ENCODE peak calls at places on chromosome 4, in ten cellular contexts. G is adrenal gland; M is uterus; W is GM23338; N is tibial artery; U is sigmoid colon; V is ovary; D is right lobe of liver; L is CD8-positive, alpha-beta T cell; J is CD8-positive, alpha-beta memory T cell. Z is an unnamed sample.

GRCh38 chr4:34972189-34972588 is 1272.1 kb downstream of the ARAP2 start:
- DNase-seq in J (no peak), L (no peak), D (no peak), W (no peak), V (no peak), M (no peak), U (no peak), G (no peak), N (no peak), Z (no peak)

GRCh38 chr4:81675785-81676427 is 204.2 kb upstream of the RASGEF1B start:
- DNase-seq in V (peak; percentile 12), L (no peak), U (peak; percentile 76), J (no peak), D (no peak), G (no peak), M (peak; percentile 61), W (no peak), N (peak; percentile 66), Z (no peak)

GRCh38 chr4:109648266-109648996 is 54.8 kb downstream of the CASP6 start:
- DNase-seq in L (no peak), W (no peak), J (no peak), M (no peak), G (no peak), N (no peak), V (no peak), D (no peak), U (no peak), Z (no peak)

GRCh38 chr4:188428935-188429334 is 289.7 kb downstream of the TRIML1 start:
- DNase-seq in W (peak; percentile 77), J (no peak), L (no peak), G (no peak), N (no peak), D (no peak), M (no peak), U (no peak), V (no peak), Z (peak; percentile 16)

GRCh38 chr4:17463606-17464005 is 48.3 kb downstream of the QDPR start:
- DNase-seq in L (no peak), M (no peak), V (no peak), D (no peak), W (no peak), G (no peak), U (no peak), N (no peak), J (no peak), Z (no peak)

GRCh38 chr4:132123870-132124623 is 1025.0 kb upstream of the PCDH10 start:
- DNase-seq in J (no peak), W (peak; percentile 59), G (no peak), D (no peak), U (no peak), L (no peak), M (no peak), V (no peak), N (no peak), Z (peak; percentile 18)

GRCh38 chr4:74117024-74117534 is 18.1 kb upstream of the CXCL2 start:
- DNase-seq in L (no peak), U (peak; percentile 88), D (peak; percentile 69), W (no peak), G (peak; percentile 91), V (no peak), J (no peak), N (peak; percentile 81), M (peak; percentile 60), Z (no peak)

GRCh38 chr4:143581331-143581961 is 67.9 kb downstream of the SMARCA5 start:
- DNase-seq in J (no peak), G (no peak), N (no peak), V (no peak), U (no peak), L (no peak), M (no peak), W (peak; percentile 35), D (no peak), Z (no peak)

GRCh38 chr4:24594887-24595286 is 10.5 kb upstream of the DHX15 start:
- DNase-seq in L (no peak), M (no peak), U (no peak), D (no peak), J (no peak), N (no peak), W (no peak), G (no peak), V (no peak), Z (no peak)

GRCh38 chr4:123452585-123452984 is 56.0 kb downstream of the SPRY1 start:
- DNase-seq in U (peak; percentile 76), J (no peak), W (no peak), G (peak; percentile 89), V (no peak), N (no peak), D (no peak), M (peak; percentile 22), L (no peak), Z (no peak)

GRCh38 chr4:123455360-123455759 is 58.8 kb downstream of the SPRY1 start:
- DNase-seq in V (no peak), L (no peak), J (no peak), W (no peak), D (no peak), N (no peak), M (no peak), U (no peak), G (no peak), Z (no peak)

GRCh38 chr4:123450393-123450792 is 53.8 kb downstream of the SPRY1 start:
- DNase-seq in D (no peak), J (no peak), N (no peak), W (no peak), U (no peak), V (no peak), M (no peak), G (no peak), L (no peak), Z (no peak)

GRCh38 chr4:123449780-123450179 is 53.2 kb downstream of the SPRY1 start:
- DNase-seq in M (no peak), L (no peak), N (no peak), J (no peak), W (no peak), G (no peak), V (no peak), D (no peak), U (no peak), Z (peak; percentile 39)

DNA sequence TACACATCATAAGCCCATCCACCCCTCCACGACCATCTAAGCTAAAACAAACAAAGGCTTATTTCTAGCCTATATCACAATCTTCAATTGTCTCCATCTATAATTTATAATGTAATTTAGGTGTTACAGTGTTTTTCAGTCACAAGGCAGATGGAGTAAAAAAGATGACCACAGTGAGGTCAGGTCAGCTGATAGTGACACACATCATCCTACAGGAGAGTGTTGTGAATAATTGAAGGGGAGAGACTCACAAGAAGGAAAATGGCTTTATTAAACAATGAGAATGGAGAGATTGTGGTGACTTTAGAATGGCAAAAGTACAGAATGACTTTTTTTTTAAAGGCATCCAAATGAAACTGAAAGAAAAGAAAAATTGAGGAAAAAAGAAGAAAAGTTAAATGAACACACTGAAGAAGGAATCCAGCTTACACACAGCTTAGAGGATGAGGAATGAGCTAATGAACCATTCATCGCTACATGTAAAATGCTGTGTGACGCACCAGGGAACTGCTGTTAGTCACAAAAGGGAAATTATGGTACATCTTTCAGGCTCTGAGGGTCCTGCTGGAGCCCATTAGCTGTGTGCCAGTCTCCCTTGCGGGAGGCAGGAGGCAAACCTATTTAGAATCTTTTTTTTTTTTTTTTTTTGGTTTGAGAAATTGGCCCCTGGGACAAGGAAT is 56.6 kb downstream of the SPRY1 start:
- DNase-seq in G (no peak), J (no peak), U (no peak), V (no peak), L (no peak), D (no peak), N (no peak), W (no peak), M (no peak), Z (no peak)
- H3K4me1 ChIP-seq in G (no peaks in the 10 kb centered on the region), J (no peaks in the 10 kb centered on the region), U (no peaks in the 10 kb centered on the region), V (no peaks in the 10 kb centered on the region), L (peaks cover 9% of the 10 kb centered on the region), D (no peaks in the 10 kb centered on the region), N (no peaks in the 10 kb centered on the region), W (peaks cover 4% of the 10 kb centered on the region), M (no peaks in the 10 kb centered on the region), Z (peaks cover 10% of the 10 kb centered on the region)

DNA sequence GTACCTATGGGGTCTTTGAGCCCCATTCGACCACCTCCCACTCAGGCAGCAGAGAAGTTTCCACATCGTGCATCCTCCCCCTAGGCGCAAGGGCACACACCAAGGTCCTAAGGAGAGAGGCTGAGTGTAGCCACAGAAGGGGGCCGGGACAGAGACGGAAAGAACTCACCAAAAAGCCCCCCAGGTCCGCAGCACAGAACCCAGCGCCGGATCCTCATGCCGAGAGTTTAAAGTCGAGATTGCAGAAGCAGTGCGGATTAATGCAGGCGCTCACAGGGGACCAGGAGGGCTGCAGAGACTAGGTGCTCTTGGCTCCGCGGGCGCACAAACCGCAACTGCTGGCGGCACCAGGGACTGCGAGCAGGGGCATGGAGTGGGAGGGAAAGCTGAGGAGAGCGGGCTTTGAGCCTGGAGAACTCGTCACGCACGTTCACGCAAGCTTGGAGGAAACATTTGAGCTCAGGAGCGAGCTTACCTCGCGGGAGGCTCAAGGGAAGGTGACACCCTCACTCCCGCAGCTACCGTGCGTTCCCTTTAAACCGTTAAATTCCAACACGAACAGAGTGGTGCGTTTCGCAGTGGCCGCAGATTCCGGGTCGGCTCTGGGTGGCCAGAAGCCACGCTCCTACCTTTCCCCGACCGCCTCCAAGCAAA is 8.5 kb downstream of the NKX3-2 start:
- DNase-seq in D (no peak), J (no peak), M (no peak), U (peak; percentile 60), G (no peak), W (peak; percentile 70), V (no peak), L (no peak), N (no peak), Z (no peak)
- H3K27me3 ChIP-seq in D (peaks cover 54% of the 10 kb centered on the region), J (peaks cover 94% of the 10 kb centered on the region), M (peaks cover 12% of the 10 kb centered on the region), U (peaks cover under 1% of the 10 kb centered on the region), G (peaks cover 89% of the 10 kb centered on the region), W (peaks cover 100% of the 10 kb centered on the region), V (peaks cover 12% of the 10 kb centered on the region), L (peaks cover 57% of the 10 kb centered on the region), N (peaks cover 98% of the 10 kb centered on the region), Z (peaks cover 100% of the 10 kb centered on the region)

GRCh38 chr4:113708250-113708649 is 53.3 kb downstream of the CAMK2D start:
- DNase-seq in N (no peak), D (no peak), M (no peak), L (no peak), J (no peak), G (no peak), W (no peak), V (no peak), U (no peak), Z (no peak)
- H3K27ac ChIP-seq in N (no peak overlapping the region), D (no peak overlapping the region), M (no peak overlapping the region), L (no peak overlapping the region), J (no peak overlapping the region), G (no peak overlapping the region), W (no peak overlapping the region), V (no peak overlapping the region), U (peak overlapping the region; percentile 11), Z (no peak overlapping the region)

DNA sequence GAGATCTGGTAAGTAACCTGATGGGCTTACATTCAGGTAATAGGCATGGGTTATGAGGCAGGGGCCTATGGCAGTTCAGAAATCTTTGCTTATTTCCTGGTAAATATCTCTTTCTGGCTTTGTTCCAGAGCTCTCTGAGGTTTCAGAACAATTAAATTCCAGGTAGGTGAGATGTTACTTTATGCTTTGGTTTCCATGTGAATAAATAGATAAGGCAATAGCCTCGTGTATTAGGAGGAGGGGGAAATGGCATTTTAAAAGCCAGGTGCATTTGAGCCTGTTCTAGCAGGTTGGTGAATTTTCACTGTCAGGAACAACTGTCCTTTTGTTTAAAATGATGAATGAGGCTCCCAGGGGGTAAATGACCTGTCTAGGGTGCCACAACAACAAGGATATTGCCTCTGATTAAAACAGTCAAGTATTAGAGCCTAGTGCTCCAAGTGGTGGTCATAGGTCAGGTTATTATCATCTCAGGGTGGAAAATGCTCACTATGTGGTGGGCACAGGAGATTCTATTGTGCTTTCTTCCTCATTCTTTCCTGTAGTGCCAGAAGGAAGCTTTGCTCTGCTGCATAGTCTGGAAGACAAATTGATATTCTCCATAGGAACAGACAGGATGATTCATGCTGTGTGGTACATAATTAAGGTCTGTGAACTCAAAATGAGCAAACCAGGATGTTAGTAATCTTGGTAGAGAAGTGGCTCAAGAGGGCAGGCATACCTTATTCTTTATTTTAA is 296.2 kb downstream of the INPP4B start:
- DNase-seq in G (no peak), D (no peak), M (no peak), L (no peak), J (no peak), U (no peak), N (no peak), V (no peak), W (no peak), Z (peak; percentile 34)
- H3K4me1 ChIP-seq in G (no peaks in the 10 kb centered on the region), D (no peaks in the 10 kb centered on the region), M (no peaks in the 10 kb centered on the region), L (peaks cover 9% of the 10 kb centered on the region), J (peaks cover 42% of the 10 kb centered on the region), U (no peaks in the 10 kb centered on the region), N (peaks cover 6% of the 10 kb centered on the region), V (no peaks in the 10 kb centered on the region), W (peaks cover 9% of the 10 kb centered on the region), Z (peaks cover 12% of the 10 kb centered on the region)

Z was measured in cardiac muscle cell.